ENCODE peak calls at places on chromosomes 2 and 18, in five cellular contexts. L is endodermal cell, C is NCI-H2081 treated with DMSO at 0.1 percent for 48 hours, T is upper lobe of right lung, Z is IMR-90. U is an unnamed sample.

GRCh38 chr2:235665656-235666239 is 171.9 kb downstream of the AGAP1 start:
- DNase-seq in L (no peak), Z (peak), C (no peak), T (no peak), U (no peak)

GRCh38 chr2:9885036-9885684 is 41.9 kb downstream of the TAF1B start:
- DNase-seq in L (no peak), T (no peak), C (no peak), Z (peak), U (no peak)

GRCh38 chr2:240685771-240686371 is 3.2 kb upstream of the AQP12B start:
- DNase-seq in L (peak), T (peak), C (no peak), Z (no peak), U (no peak)

GRCh38 chr2:174873457-174873856 is 109.2 kb upstream of the CHRNA1 start:
- DNase-seq in T (no peak), Z (peak), C (no peak), L (no peak), U (no peak)

GRCh38 chr2:33240178-33240577 is 236.3 kb upstream of the RASGRP3 start:
- DNase-seq in C (no peak), T (no peak), Z (peak), L (no peak), U (no peak)

GRCh38 chr2:28683100-28683706 is 68.4 kb upstream of the PPP1CB start:
- DNase-seq in Z (peak), T (peak), C (no peak), L (peak), U (no peak)

GRCh38 chr2:160210599-160211138 is 10.6 kb upstream of the ITGB6 start:
- DNase-seq in L (peak), C (no peak), Z (peak), T (peak), U (no peak)

GRCh38 chr18:79402209-79402576 is 6.5 kb downstream of the NFATC1 start:
- DNase-seq in T (no peak), Z (no peak), C (no peak), L (no peak), U (no peak)

U was measured in substantia nigra.